ENCODE peak calls at places on chromosomes 1 and 21, in four cellular contexts. Q is heart right ventricle, S is astrocyte, P is aorta. Z is an unnamed sample. For H3K4me1, the result is how much of the 10 kb centered on the place peaks cover.

GRCh38 chr21:46517361-46517760 is 58.7 kb downstream of the DIP2A start:
- DNase-seq in P (no peak), S (no peak), Q (peak), Z (no peak)

GRCh38 chr21:38261851-38262250 is 5.1 kb downstream of the KCNJ15 start:
- DNase-seq in Q (no peak), S (peak), P (no peak), Z (no peak)

GRCh38 chr21:42777757-42778344 is 101.5 kb downstream of the WDR4 start:
- DNase-seq in S (no peak), P (no peak), Q (no peak), Z (no peak)

GRCh38 chr1:92784051-92784638 is 763 bp downstream of the EVI5 start:
- DNase-seq in S (peak), P (no peak), Q (peak), Z (peak)

GRCh38 chr1:172764378-172764777 is 105.5 kb downstream of the FASLG start:
- DNase-seq in S (no peak), Q (no peak), P (peak), Z (no peak)

GRCh38 chr21:35504277-35504676 is 455.2 kb upstream of the RUNX1 start:
- DNase-seq in Q (no peak), S (peak), P (no peak), Z (no peak)

GRCh38 chr1:3530931-3531818 is 76.7 kb downstream of the ARHGEF16 start:
- DNase-seq in S (peak), P (peak), Q (peak), Z (no peak)

GRCh38 chr1:98048234-98048633 is 127.4 kb upstream of the DPYD start:
- DNase-seq in S (peak), Q (peak), P (peak), Z (peak)

GRCh38 chr1:228849011-228849541 is 113.8 kb downstream of the RHOU start:
- DNase-seq in S (no peak), P (no peak), Q (no peak), Z (no peak)

GRCh38 chr1:39567302-39567701 is 9.3 kb downstream of the PABPC4 start:
- DNase-seq in Q (no peak), S (no peak), P (no peak), Z (no peak)

GRCh38 chr1:41856361-41857285 is 62.1 kb downstream of the HIVEP3 start:
- DNase-seq in P (no peak), S (peak), Q (no peak), Z (no peak)

GRCh38 chr21:34743831-34744230 is 75.0 kb downstream of the CLIC6 start:
- DNase-seq in P (peak), Q (peak), S (peak), Z (no peak)

GRCh38 chr1:42852608-42852980 is 6.2 kb downstream of the ZNF691 start:
- DNase-seq in S (no peak), P (no peak), Q (no peak), Z (no peak)

GRCh38 chr1:91685994-91686393 is 185.3 kb downstream of the CDC7 start:
- DNase-seq in P (no peak), S (no peak), Q (no peak), Z (no peak)

GRCh38 chr1:91682882-91683597 is 182.4 kb downstream of the CDC7 start:
- DNase-seq in Q (no peak), S (no peak), P (no peak), Z (no peak)

GRCh38 chr1:91687452-91687851 is 186.8 kb downstream of the CDC7 start:
- DNase-seq in P (no peak), S (no peak), Q (no peak), Z (no peak)

GRCh38 chr1:91683598-91683951 is 182.9 kb downstream of the CDC7 start:
- DNase-seq in Q (peak), S (no peak), P (peak), Z (no peak)

DNA sequence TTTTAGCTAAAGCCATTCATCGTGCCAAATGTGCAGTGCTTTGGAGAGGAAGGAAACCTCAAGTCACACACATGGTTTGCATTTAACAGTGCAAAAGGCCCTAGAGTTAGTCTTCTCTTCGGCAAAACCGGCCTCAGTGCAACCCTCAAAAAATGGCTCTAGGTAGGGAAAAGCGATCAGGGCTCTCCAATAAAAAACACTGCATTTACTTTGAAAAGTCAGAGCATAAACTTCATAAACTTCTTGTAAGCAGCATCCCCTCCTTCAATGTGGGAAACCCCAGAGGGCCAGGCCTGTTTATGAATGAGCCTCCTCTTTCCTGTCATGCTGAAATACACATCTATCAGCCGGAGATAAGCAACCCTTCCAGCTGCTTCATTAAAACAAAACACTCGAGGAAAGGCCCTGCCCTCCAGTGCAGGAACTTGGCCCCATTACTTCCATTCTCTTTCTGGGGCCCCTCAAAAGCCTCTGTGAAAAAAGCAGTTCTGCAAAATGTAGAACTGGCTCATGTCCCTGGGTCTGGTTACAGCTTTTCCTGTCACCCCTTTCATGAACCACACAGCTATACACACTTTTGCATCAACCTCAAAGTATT is 184.0 kb downstream of the CDC7 start:
- DNase-seq in S (no peak), Q (peak), P (no peak), Z (no peak)
- H3K27ac ChIP-seq in S (no peak), Q (no peak), P (no peak), Z (no peak)

DNA sequence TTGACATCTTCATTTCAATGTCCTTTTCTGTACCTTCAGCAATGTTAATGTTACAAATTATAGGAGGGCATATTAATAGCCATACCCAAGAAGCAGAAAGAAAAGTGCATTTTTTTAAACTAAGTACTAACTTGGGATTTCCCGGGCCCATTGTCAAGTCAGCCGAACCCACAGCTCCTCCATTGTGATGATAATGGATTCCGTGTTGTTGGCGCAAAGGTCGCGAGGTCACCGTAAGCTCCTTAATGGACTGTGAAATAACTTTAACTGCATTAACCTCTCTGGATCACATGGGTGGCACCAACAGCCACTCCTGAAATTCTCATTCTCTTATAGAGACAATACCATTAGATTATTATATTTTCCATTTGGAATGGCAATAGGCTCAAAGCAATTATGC is 250.6 kb upstream of the RRP15 start:
- DNase-seq in S (no peak), Q (no peak), P (no peak), Z (no peak)
- H3K4me1 ChIP-seq in S (under half), Q (under half), P (under half), Z (under half)

GRCh38 chr1:168638884-168639283 is 62.5 kb downstream of the XCL1 start:
- DNase-seq in P (no peak), S (no peak), Q (no peak), Z (no peak)
- H3K4me3 ChIP-seq in P (no peak), S (no peak), Q (no peak), Z (no peak)

DNA sequence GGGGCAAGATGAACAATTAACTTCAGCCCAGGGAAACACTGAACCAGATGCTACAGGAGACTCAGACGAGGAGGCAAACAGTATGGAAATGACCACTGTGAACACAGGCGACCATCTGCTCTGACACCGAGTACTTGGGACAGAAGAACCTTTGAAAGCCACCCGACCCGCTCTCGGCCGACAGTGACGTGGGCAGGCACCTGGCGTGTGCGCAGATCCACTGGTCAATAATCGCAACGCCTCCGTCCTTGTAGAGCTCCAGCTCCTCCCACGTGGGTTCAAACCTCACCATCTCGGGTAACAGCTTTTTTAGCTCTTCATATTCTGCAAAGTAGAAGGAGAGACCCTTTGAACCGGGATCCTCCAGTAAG is 20.3 kb downstream of the POFUT2 start:
- DNase-seq in P (no peak), S (no peak), Q (no peak), Z (no peak)
- H3K27ac ChIP-seq in P (no peak), S (no peak), Q (no peak), Z (no peak)

DNA sequence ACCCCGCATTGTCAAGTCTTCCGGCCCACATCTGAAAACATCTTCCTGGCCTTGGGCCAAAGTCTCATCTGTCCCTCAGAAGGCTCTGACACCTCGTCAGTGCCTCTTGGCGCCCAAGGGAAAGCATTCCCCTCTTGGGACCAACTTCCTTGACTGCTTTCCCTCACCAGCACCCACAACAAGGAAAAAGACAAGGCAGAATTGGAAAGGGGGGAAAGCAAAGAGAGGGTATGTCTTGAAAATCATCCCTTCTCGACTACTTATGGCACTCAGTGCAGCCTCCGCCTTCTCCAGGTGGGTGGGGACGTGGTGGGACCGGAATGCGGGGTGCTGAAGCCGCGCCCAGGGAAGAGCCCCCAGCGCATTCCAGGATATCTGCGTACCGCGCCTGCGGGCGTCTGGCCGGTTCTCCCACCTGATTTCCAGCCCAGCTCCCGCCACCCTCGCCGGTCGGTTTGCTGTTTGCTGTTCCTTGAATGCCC is 554 bp upstream of the SLC39A1 start:
- DNase-seq in P (no peak), Q (no peak), S (peak), Z (peak)
- H3K4me1 ChIP-seq in P (under half), Q (under half), S (under half), Z (under half)

DNA sequence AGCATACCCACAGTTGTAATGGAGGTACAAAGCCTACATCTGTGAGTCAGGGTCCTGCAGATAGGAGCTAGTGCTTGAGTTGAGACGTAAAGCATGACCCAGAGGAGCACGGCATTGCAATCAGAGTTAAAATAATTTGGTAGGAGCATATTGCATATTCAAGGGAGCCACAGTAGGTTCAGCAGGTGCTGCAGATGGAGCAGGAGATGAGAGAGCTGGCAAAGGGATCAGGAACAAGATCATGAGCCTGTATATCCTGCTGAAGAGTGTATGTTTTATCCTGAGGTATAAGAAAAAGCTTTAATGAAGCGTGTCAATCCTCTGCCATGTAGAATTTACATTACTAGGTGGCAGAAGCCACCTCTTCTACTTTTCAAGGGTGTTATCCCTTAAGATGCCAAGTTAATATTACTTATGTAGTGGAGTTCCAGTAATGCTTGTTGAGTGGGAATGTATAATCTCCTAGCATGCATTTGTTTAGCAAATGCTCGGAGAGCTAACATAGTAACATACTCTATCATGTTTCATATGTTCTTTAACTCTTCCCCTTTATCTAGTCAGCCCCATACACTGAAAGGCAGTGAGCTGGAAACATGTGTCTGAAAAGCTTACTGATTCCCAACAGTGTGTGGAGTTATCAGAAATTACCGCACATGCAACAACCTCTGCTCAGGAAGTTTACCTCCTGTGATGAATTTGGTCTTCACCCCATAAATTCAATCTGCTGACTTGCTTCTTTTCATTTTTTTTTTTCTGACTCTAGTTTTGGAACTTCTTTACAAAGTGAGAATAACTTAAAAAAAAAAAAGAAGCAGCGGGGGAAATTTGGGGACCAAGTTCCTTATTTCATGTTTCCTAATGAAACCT is 300.2 kb downstream of the GRIK1 start:
- DNase-seq in P (no peak), Q (no peak), S (no peak), Z (no peak)
- H3K4me3 ChIP-seq in P (no peak), Q (no peak), S (no peak), Z (no peak)

GRCh38 chr1:90396917-90397316 is 320.2 kb downstream of the BARHL2 start:
- DNase-seq in P (no peak), Q (no peak), S (no peak), Z (no peak)
- H3K27ac ChIP-seq in P (no peak), Q (no peak), S (no peak), Z (no peak)

DNA sequence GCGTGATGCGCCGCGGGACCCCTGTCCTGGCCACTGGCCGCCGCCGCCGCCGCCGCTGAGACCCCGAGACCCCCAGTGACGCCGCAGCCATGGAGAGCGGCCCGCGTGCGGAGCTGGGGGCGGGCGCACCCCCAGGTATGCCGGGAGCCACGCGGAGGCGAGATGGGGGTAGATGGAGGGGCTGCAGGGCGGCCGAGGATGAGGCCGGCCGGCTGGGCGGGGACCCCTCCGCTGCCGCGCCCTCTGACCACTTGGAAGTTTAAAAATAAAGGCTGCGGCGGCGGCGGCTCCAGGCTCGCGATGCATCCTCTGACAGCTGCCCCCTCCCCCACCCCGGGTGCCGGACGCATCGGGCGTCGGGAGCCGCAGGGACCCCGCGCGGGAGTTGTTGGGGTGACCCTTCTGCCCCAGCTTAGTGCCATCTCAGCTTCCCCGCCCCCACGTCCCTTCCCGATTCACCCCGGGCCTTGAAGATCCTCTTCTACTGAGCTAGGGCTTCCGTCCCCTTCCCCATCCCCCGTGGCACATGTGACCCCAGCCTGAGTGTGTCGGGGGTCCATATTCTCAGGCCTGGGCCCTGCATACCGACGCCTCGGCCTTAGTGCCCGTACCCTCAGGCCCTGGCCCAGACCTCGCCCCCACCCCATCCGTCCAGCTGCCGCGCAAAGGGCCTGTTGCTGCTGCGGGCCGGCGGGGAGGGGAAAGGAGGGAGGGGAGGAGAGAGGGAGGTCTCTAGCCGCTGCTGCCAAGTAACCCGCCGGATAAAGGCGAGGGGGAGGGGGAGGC is 562 bp downstream of the MAP7D1 start:
- DNase-seq in Q (peak), P (peak), S (no peak), Z (peak)
- H3K4me1 ChIP-seq in Q (under half), P (under half), S (under half), Z (under half)

GRCh38 chr1:239784896-239785295 is 306.8 kb upstream of the FMN2 start:
- DNase-seq in P (no peak), Q (no peak), S (no peak), Z (no peak)
- H3K4me3 ChIP-seq in P (no peak), Q (no peak), S (no peak), Z (no peak)

GRCh38 chr1:20596106-20596505 is 7.2 kb downstream of the CDA start:
- DNase-seq in P (no peak), S (no peak), Q (no peak), Z (no peak)
- H3K27ac ChIP-seq in P (no peak), S (no peak), Q (no peak), Z (no peak)

Z was measured in SJSA1.